ENCODE peak calls at places on chromosome 1, in eight cellular contexts. S is AG09309; Q is esophagus squamous epithelium; R is ascending aorta; P is uterus; K is CD8-positive, alpha-beta T cell; W is foreskin fibroblast; T is vagina. C is an unnamed sample.

GRCh38 chr1:196355206-196355786 is 252.9 kb downstream of the KCNT2 start:
- DNase-seq in S (no peak), Q (no peak), R (no peak), P (no peak), K (no peak), W (peak), T (no peak), C (no peak)

GRCh38 chr1:168163670-168164069 is 15.1 kb upstream of the TIPRL start:
- DNase-seq in S (no peak), Q (no peak), R (no peak), P (no peak), K (no peak), W (no peak), T (no peak), C (no peak)

GRCh38 chr1:56073614-56074356 is 505.6 kb downstream of the PLPP3 start:
- DNase-seq in S (no peak), Q (no peak), R (no peak), P (peak), K (no peak), W (peak), T (no peak), C (peak)

GRCh38 chr1:211739671-211740411 is 64.4 kb upstream of the NEK2 start:
- DNase-seq in S (no peak), Q (no peak), R (no peak), P (no peak), K (no peak), W (no peak), T (no peak), C (no peak)

GRCh38 chr1:223711838-223712183 is 528 bp upstream of the CAPN2 start:
- DNase-seq in S (no peak), Q (no peak), R (no peak), P (no peak), K (no peak), W (no peak), T (no peak), C (no peak)

GRCh38 chr1:94530373-94530878 is 11.1 kb downstream of the F3 start:
- DNase-seq in S (no peak), Q (no peak), R (no peak), P (no peak), K (no peak), W (no peak), T (no peak), C (no peak)

GRCh38 chr1:236173174-236173767 is 30.9 kb downstream of the GPR137B start:
- DNase-seq in S (no peak), Q (no peak), R (no peak), P (no peak), K (no peak), W (no peak), T (no peak), C (no peak)

GRCh38 chr1:154851392-154852177 is 18.5 kb downstream of the KCNN3 start:
- DNase-seq in S (no peak), Q (no peak), R (no peak), P (peak), K (no peak), W (no peak), T (no peak), C (no peak)

GRCh38 chr1:6212193-6212959 is 6.5 kb downstream of the RNF207 start:
- DNase-seq in S (no peak), Q (no peak), R (no peak), P (no peak), K (no peak), W (no peak), T (no peak), C (no peak)

GRCh38 chr1:117794073-117794472 is 135.3 kb downstream of the GDAP2 start:
- DNase-seq in S (peak), Q (no peak), R (no peak), P (no peak), K (no peak), W (peak), T (no peak), C (no peak)

GRCh38 chr1:164456272-164456671 is 102.7 kb upstream of the PBX1 start:
- DNase-seq in S (no peak), Q (no peak), R (no peak), P (no peak), K (no peak), W (no peak), T (no peak), C (no peak)

GRCh38 chr1:193216920-193217319 is 30.5 kb upstream of the B3GALT2 start:
- DNase-seq in S (no peak), Q (no peak), R (no peak), P (no peak), K (no peak), W (no peak), T (no peak), C (no peak)

GRCh38 chr1:114718661-114719423 is 2.3 kb upstream of the NRAS start:
- DNase-seq in S (no peak), Q (no peak), R (no peak), P (no peak), K (no peak), W (peak), T (no peak), C (peak)

GRCh38 chr1:205494119-205494518 is 10.3 kb upstream of the CDK18 start:
- DNase-seq in S (no peak), Q (no peak), R (no peak), P (no peak), K (no peak), W (no peak), T (no peak), C (no peak)
- TF ChIP-seq CTCF in S (no peak), Q (no peak), R (no peak), P (no peak), K (no peak), W (no peak), T (no peak), C (no peak)

DNA sequence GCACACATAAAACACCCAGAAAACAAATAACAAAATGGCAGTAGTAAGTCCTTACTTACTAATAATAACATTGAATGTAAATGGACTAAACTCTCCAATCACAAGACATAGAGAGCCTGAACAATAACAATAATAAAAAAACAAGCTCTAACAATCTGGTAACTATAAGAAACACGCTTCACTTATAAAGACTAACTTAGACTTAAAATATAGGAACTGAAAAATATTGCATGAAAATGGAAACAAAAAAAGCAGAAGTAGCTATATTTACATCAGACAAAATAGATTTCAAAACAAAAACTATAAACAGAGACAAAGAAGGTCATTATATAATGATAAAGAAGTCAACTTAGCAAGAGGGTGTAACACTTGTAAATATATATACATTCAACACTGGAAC is 83.1 kb upstream of the LYPLAL1 start:
- DNase-seq in S (no peak), Q (no peak), R (no peak), P (no peak), K (no peak), W (no peak), T (no peak), C (no peak)
- H3K4me3 ChIP-seq in S (no peak), Q (no peak), R (no peak), P (no peak), K (no peak), W (no peak), T (no peak), C (no peak)

GRCh38 chr1:35557611-35558373 is at the start of gene NCDN:
- DNase-seq in S (peak), Q (peak), R (peak), P (peak), K (peak), W (peak), T (peak), C (peak)
- TF ChIP-seq CTCF in S (no peak), Q (no peak), R (no peak), P (peak), K (no peak), W (no peak), T (no peak), C (no peak)

GRCh38 chr1:32743380-32744062 is 41.0 kb upstream of the SYNC start:
- DNase-seq in S (no peak), Q (no peak), R (no peak), P (no peak), K (no peak), W (no peak), T (no peak), C (no peak)
- H3K4me3 ChIP-seq in S (no peak), Q (peak), R (peak), P (no peak), K (no peak), W (no peak), T (peak), C (peak)

C was measured in AG04449.